ENCODE peak calls at places on chromosome 7, in nine cellular contexts. V, J, T, Y, Q, M, R, P and O are unnamed samples.

GRCh38 chr7:35571596-35572240 is 123.2 kb downstream of the HERPUD2 start:
- DNase-seq in V (no peak), J (no peak), T (no peak), Y (no peak), Q (no peak), M (no peak), R (no peak), P (no peak), O (no peak)

GRCh38 chr7:14137676-14138075 is 148.2 kb upstream of the ETV1 start:
- DNase-seq in V (no peak), J (no peak), T (no peak), Y (no peak), Q (no peak), M (no peak), R (no peak), P (no peak), O (no peak)

GRCh38 chr7:42046483-42046882 is 190.5 kb downstream of the GLI3 start:
- DNase-seq in V (no peak), J (no peak), T (no peak), Y (no peak), Q (no peak), M (no peak), R (no peak), P (no peak), O (no peak)

GRCh38 chr7:116569737-116570136 is 44.9 kb downstream of the CAV1 start:
- DNase-seq in V (no peak), J (no peak), T (peak), Y (no peak), Q (no peak), M (no peak), R (peak), P (no peak), O (peak)

GRCh38 chr7:27251136-27251512 is 8.5 kb downstream of the EVX1 start:
- DNase-seq in V (no peak), J (no peak), T (no peak), Y (no peak), Q (no peak), M (no peak), R (no peak), P (no peak), O (no peak)

GRCh38 chr7:45259966-45260646 is 102.5 kb downstream of the RAMP3 start:
- DNase-seq in V (peak), J (peak), T (peak), Y (no peak), Q (peak), M (peak), R (peak), P (peak), O (no peak)

GRCh38 chr7:115357213-115357999 is 435.5 kb downstream of the MDFIC start:
- DNase-seq in V (no peak), J (no peak), T (no peak), Y (no peak), Q (no peak), M (no peak), R (no peak), P (no peak), O (no peak)

GRCh38 chr7:101664893-101665471 is 35.9 kb upstream of the MYL10 start:
- DNase-seq in V (no peak), J (no peak), T (no peak), Y (no peak), Q (no peak), M (no peak), R (no peak), P (no peak), O (no peak)

GRCh38 chr7:151175793-151176311 is 8.4 kb upstream of the GBX1 start:
- DNase-seq in V (no peak), J (no peak), T (no peak), Y (no peak), Q (no peak), M (no peak), R (no peak), P (no peak), O (no peak)

GRCh38 chr7:129845972-129846327 is 106.8 kb downstream of the UBE2H start:
- DNase-seq in V (no peak), J (no peak), T (peak), Y (no peak), Q (no peak), M (no peak), R (peak), P (no peak), O (peak)

GRCh38 chr7:47819054-47819920 is 129.0 kb downstream of the PKD1L1 start:
- DNase-seq in V (no peak), J (peak), T (peak), Y (peak), Q (peak), M (peak), R (peak), P (peak), O (peak)

GRCh38 chr7:1934756-1935155 is 264.7 kb downstream of the ELFN1 start:
- DNase-seq in V (no peak), J (no peak), T (no peak), Y (no peak), Q (no peak), M (no peak), R (no peak), P (no peak), O (no peak)

GRCh38 chr7:102933763-102934162 is 21.0 kb downstream of the LRRC17 start:
- DNase-seq in V (no peak), J (no peak), T (no peak), Y (peak), Q (no peak), M (peak), R (no peak), P (peak), O (no peak)

GRCh38 chr7:886626-887487 is 10.5 kb downstream of the GET4 start:
- DNase-seq in V (no peak), J (no peak), T (no peak), Y (no peak), Q (no peak), M (no peak), R (no peak), P (no peak), O (no peak)

GRCh38 chr7:38773430-38773829 is 135.6 kb downstream of the VPS41 start:
- DNase-seq in V (no peak), J (no peak), T (no peak), Y (no peak), Q (no peak), M (no peak), R (no peak), P (no peak), O (no peak)

GRCh38 chr7:157990878-157991250 is 596.8 kb downstream of the PTPRN2 start:
- DNase-seq in V (no peak), J (no peak), T (no peak), Y (no peak), Q (no peak), M (peak), R (no peak), P (no peak), O (no peak)

GRCh38 chr7:129798616-129799349 is 154.0 kb downstream of the UBE2H start:
- DNase-seq in V (no peak), J (no peak), T (no peak), Y (no peak), Q (no peak), M (no peak), R (no peak), P (no peak), O (no peak)

GRCh38 chr7:41239596-41239995 is 463.3 kb downstream of the INHBA start:
- DNase-seq in V (no peak), J (no peak), T (no peak), Y (no peak), Q (no peak), M (no peak), R (no peak), P (no peak), O (no peak)